ENCODE peak calls at places on chromosomes 4 and X, in five cellular contexts. One of them, this sample, is unnamed.

GRCh38 chr4:140091305-140091704 is 62.7 kb downstream of the MAML3 start:
- DNase-seq in AG04450: no peak
- DNase-seq in mesothelial cell of epicardium: no peak
- DNase-seq in psoas muscle: no peak
- DNase-seq in colonic mucosa: no peak
- DNase-seq in this sample: no peak

GRCh38 chr4:26330186-26330787 is 9.5 kb downstream of the RBPJ start:
- DNase-seq in AG04450: no peak
- DNase-seq in mesothelial cell of epicardium: no peak
- DNase-seq in colonic mucosa: peak
- DNase-seq in psoas muscle: no peak
- DNase-seq in this sample: no peak

GRCh38 chrX:22742174-22742573 is 257.6 kb upstream of the DDX53 start:
- DNase-seq in psoas muscle: no peak
- DNase-seq in mesothelial cell of epicardium: no peak
- DNase-seq in AG04450: no peak
- DNase-seq in colonic mucosa: no peak
- DNase-seq in this sample: no peak

GRCh38 chr4:120611092-120611491 is 311.4 kb downstream of the PRDM5 start:
- DNase-seq in mesothelial cell of epicardium: no peak
- DNase-seq in colonic mucosa: no peak
- DNase-seq in AG04450: no peak
- DNase-seq in psoas muscle: no peak
- DNase-seq in this sample: no peak

GRCh38 chrX:153818571-153819397 is 11.6 kb downstream of the PDZD4 start:
- DNase-seq in psoas muscle: peak
- DNase-seq in mesothelial cell of epicardium: peak
- DNase-seq in colonic mucosa: no peak
- DNase-seq in AG04450: no peak
- DNase-seq in this sample: peak

GRCh38 chr4:121138014-121138413 is 26.1 kb downstream of the TNIP3 start:
- DNase-seq in AG04450: no peak
- DNase-seq in mesothelial cell of epicardium: no peak
- DNase-seq in psoas muscle: no peak
- DNase-seq in colonic mucosa: no peak
- DNase-seq in this sample: no peak

GRCh38 chrX:68703849-68704248 is 56.4 kb downstream of the STARD8 start:
- DNase-seq in mesothelial cell of epicardium: no peak
- DNase-seq in colonic mucosa: no peak
- DNase-seq in psoas muscle: no peak
- DNase-seq in AG04450: no peak
- DNase-seq in this sample: no peak

GRCh38 chr4:159360549-159360948 is 257.7 kb downstream of the RAPGEF2 start:
- DNase-seq in psoas muscle: no peak
- DNase-seq in mesothelial cell of epicardium: no peak
- DNase-seq in colonic mucosa: no peak
- DNase-seq in AG04450: peak
- DNase-seq in this sample: no peak

GRCh38 chr4:1401409-1402020 is 4.7 kb downstream of the NKX1-1 start:
- DNase-seq in colonic mucosa: no peak
- DNase-seq in mesothelial cell of epicardium: peak
- DNase-seq in psoas muscle: no peak
- DNase-seq in AG04450: no peak
- DNase-seq in this sample: peak

GRCh38 chr4:2419814-2420213 is 1.1 kb downstream of the CFAP99 start:
- DNase-seq in mesothelial cell of epicardium: no peak
- DNase-seq in colonic mucosa: no peak
- DNase-seq in AG04450: no peak
- DNase-seq in psoas muscle: no peak
- DNase-seq in this sample: peak

GRCh38 chrX:16786791-16787735 is 797 bp downstream of the TXLNG start:
- DNase-seq in AG04450: no peak
- DNase-seq in mesothelial cell of epicardium: no peak
- DNase-seq in psoas muscle: peak
- DNase-seq in colonic mucosa: no peak
- DNase-seq in this sample: peak

GRCh38 chr4:5843573-5844239 is 49.2 kb downstream of the CRMP1 start:
- DNase-seq in psoas muscle: no peak
- DNase-seq in AG04450: no peak
- DNase-seq in mesothelial cell of epicardium: no peak
- DNase-seq in colonic mucosa: no peak
- DNase-seq in this sample: no peak

GRCh38 chr4:2058264-2059033 is 678 bp upstream of the NAT8L start:
- DNase-seq in mesothelial cell of epicardium: no peak
- DNase-seq in colonic mucosa: no peak
- DNase-seq in psoas muscle: peak
- DNase-seq in AG04450: no peak
- DNase-seq in this sample: peak

GRCh38 chr4:145840162-145840768 is 98.4 kb downstream of the ZNF827 start:
- DNase-seq in mesothelial cell of epicardium: no peak
- DNase-seq in psoas muscle: no peak
- DNase-seq in colonic mucosa: no peak
- DNase-seq in AG04450: no peak
- DNase-seq in this sample: no peak

GRCh38 chr4:137664416-137664815 is 132.1 kb upstream of the PCDH18 start:
- DNase-seq in AG04450: no peak
- DNase-seq in mesothelial cell of epicardium: no peak
- DNase-seq in psoas muscle: no peak
- DNase-seq in colonic mucosa: no peak
- DNase-seq in this sample: no peak

GRCh38 chrX:13597928-13598327 is 28.5 kb downstream of the EGFL6 start:
- DNase-seq in psoas muscle: no peak
- DNase-seq in colonic mucosa: no peak
- DNase-seq in mesothelial cell of epicardium: no peak
- DNase-seq in AG04450: no peak
- DNase-seq in this sample: no peak

GRCh38 chr4:179625391-179625790 is 2183.2 kb upstream of the AGA start:
- DNase-seq in psoas muscle: no peak
- DNase-seq in mesothelial cell of epicardium: no peak
- DNase-seq in colonic mucosa: no peak
- DNase-seq in AG04450: peak
- DNase-seq in this sample: no peak
- TF ChIP-seq CTCF in psoas muscle: no peak
- TF ChIP-seq CTCF in mesothelial cell of epicardium: no peak
- TF ChIP-seq CTCF in colonic mucosa: no peak
- TF ChIP-seq CTCF in AG04450: peak
- TF ChIP-seq CTCF in this sample: no peak

DNA sequence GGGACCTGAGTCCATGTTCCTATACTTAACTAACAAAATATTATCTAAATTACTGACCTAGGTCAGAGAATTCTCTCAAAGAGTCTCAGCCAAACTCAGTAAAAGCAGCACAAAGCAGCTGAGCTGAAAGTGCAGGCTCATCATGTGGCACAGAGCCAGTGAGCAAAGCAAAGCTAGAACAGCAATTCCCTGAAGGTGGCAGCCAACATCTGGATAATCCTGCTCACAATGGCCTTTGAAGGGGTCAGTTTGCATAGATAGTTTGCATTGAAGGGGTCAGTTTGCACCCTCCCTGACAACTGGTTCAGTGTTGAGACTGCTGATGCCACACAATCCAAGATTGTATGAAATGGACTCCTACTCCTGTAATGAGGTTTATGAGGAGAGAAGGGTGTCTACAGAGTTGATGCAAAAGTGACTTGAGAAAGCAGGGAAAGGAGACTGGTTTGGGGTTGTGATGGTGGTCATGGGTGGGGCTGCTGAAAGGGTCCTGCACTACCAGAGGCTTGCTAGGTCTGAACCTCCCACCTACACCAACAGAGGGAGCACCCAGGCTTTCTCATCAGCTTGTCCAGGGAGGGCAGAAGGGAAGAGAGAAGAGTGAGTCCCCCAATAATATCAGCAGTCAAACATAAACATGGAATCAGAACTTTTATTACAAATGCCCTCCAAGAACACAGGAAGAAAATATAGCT is 39.7 kb downstream of the TRIM61 start:
- DNase-seq in colonic mucosa: no peak
- DNase-seq in AG04450: no peak
- DNase-seq in psoas muscle: no peak
- DNase-seq in mesothelial cell of epicardium: no peak
- DNase-seq in this sample: no peak
- TF ChIP-seq CTCF in colonic mucosa: no peak
- TF ChIP-seq CTCF in AG04450: no peak
- TF ChIP-seq CTCF in psoas muscle: no peak
- TF ChIP-seq CTCF in mesothelial cell of epicardium: no peak
- TF ChIP-seq CTCF in this sample: no peak

GRCh38 chr4:168743131-168743530 is 246.3 kb downstream of the PALLD start:
- DNase-seq in colonic mucosa: no peak
- DNase-seq in psoas muscle: no peak
- DNase-seq in mesothelial cell of epicardium: no peak
- DNase-seq in AG04450: no peak
- DNase-seq in this sample: no peak

GRCh38 chr4:168741281-168742173 is 244.7 kb downstream of the PALLD start:
- DNase-seq in colonic mucosa: no peak
- DNase-seq in mesothelial cell of epicardium: no peak
- DNase-seq in psoas muscle: no peak
- DNase-seq in AG04450: no peak
- DNase-seq in this sample: peak

GRCh38 chr4:168743576-168743975 is 246.7 kb downstream of the PALLD start:
- DNase-seq in AG04450: peak
- DNase-seq in mesothelial cell of epicardium: no peak
- DNase-seq in psoas muscle: no peak
- DNase-seq in colonic mucosa: no peak
- DNase-seq in this sample: no peak

GRCh38 chr4:168739851-168740250 is 243.0 kb downstream of the PALLD start:
- DNase-seq in psoas muscle: no peak
- DNase-seq in AG04450: no peak
- DNase-seq in mesothelial cell of epicardium: no peak
- DNase-seq in colonic mucosa: no peak
- DNase-seq in this sample: no peak

GRCh38 chr4:168740686-168741085 is 243.8 kb downstream of the PALLD start:
- DNase-seq in psoas muscle: no peak
- DNase-seq in AG04450: no peak
- DNase-seq in mesothelial cell of epicardium: no peak
- DNase-seq in colonic mucosa: no peak
- DNase-seq in this sample: no peak
- TF ChIP-seq CTCF in psoas muscle: no peak
- TF ChIP-seq CTCF in AG04450: no peak
- TF ChIP-seq CTCF in mesothelial cell of epicardium: no peak
- TF ChIP-seq CTCF in colonic mucosa: no peak
- TF ChIP-seq CTCF in this sample: no peak

GRCh38 chr4:179803857-179804256 is 2361.6 kb upstream of the AGA start:
- DNase-seq in mesothelial cell of epicardium: no peak
- DNase-seq in AG04450: no peak
- DNase-seq in psoas muscle: no peak
- DNase-seq in colonic mucosa: no peak
- DNase-seq in this sample: no peak
- TF ChIP-seq CTCF in mesothelial cell of epicardium: no peak
- TF ChIP-seq CTCF in AG04450: no peak
- TF ChIP-seq CTCF in psoas muscle: no peak
- TF ChIP-seq CTCF in colonic mucosa: no peak
- TF ChIP-seq CTCF in this sample: no peak

This sample was measured in lower lobe of right lung.